ENCODE peak calls at places on chromosome 20, in seven cellular contexts. Q is K562, Y is H1, X is GM12891, K is HepG2, H is SK-N-SH, M is GM12878. L is an unnamed sample.

GRCh38 chr20:21862224-21862927 is 156.9 kb downstream of the PAX1 start:
- DNase-seq in H (no peak), X (no peak), M (no peak), Y (no peak), Q (no peak), K (no peak), L (no peak)

GRCh38 chr20:50188879-50189680 is 1.6 kb upstream of the CEBPB start:
- DNase-seq in H (no peak), Q (no peak), K (peak), Y (no peak), M (no peak), X (no peak), L (no peak)

GRCh38 chr20:13259921-13260320 is 38.8 kb downstream of the ISM1 start:
- DNase-seq in M (no peak), X (no peak), Y (no peak), Q (no peak), K (no peak), H (no peak), L (no peak)

GRCh38 chr20:35285806-35286076 is 1.2 kb upstream of the EIF6 start:
- DNase-seq in X (no peak), M (no peak), H (no peak), K (peak), Y (no peak), Q (peak), L (no peak)

GRCh38 chr20:50144362-50144761 is 9.2 kb downstream of the PEDS1 start:
- DNase-seq in Y (no peak), X (no peak), K (peak), H (no peak), Q (no peak), M (no peak), L (no peak)

GRCh38 chr20:62643521-62644043 is 1.3 kb downstream of the SLCO4A1 start:
- DNase-seq in Q (peak), H (no peak), K (no peak), M (no peak), Y (no peak), X (no peak), L (no peak)

GRCh38 chr20:625360-625932 is 15.3 kb upstream of the TCF15 start:
- DNase-seq in Q (peak), Y (no peak), H (no peak), X (no peak), K (no peak), M (no peak), L (no peak)

GRCh38 chr20:3135507-3136070 is 24.1 kb downstream of the FASTKD5 start:
- DNase-seq in H (no peak), Q (no peak), Y (no peak), M (no peak), X (no peak), K (no peak), L (no peak)

GRCh38 chr20:46025376-46025783 is 3.6 kb upstream of the SLC12A5 start:
- DNase-seq in K (no peak), X (no peak), H (peak), Y (no peak), Q (no peak), M (no peak), L (no peak)

GRCh38 chr20:46023148-46023484 is 5.9 kb upstream of the SLC12A5 start:
- DNase-seq in H (no peak), Y (no peak), M (no peak), Q (no peak), X (no peak), K (no peak), L (no peak)

GRCh38 chr20:46021361-46022359 is 7.4 kb upstream of the SLC12A5 start:
- DNase-seq in Y (peak), M (no peak), X (peak), K (peak), H (peak), Q (peak), L (peak)

GRCh38 chr20:46022411-46023147 is 6.4 kb upstream of the SLC12A5 start:
- DNase-seq in M (no peak), K (peak), H (peak), Y (no peak), X (peak), Q (peak), L (peak)

GRCh38 chr20:46023999-46024398 is 5.0 kb upstream of the SLC12A5 start:
- DNase-seq in Q (no peak), K (no peak), H (no peak), Y (no peak), M (no peak), X (no peak), L (no peak)
- TF ChIP-seq TAF1 in Q (no peak), K (no peak), H (no peak), Y (no peak), M (no peak), X (no peak), L (no peak)

DNA sequence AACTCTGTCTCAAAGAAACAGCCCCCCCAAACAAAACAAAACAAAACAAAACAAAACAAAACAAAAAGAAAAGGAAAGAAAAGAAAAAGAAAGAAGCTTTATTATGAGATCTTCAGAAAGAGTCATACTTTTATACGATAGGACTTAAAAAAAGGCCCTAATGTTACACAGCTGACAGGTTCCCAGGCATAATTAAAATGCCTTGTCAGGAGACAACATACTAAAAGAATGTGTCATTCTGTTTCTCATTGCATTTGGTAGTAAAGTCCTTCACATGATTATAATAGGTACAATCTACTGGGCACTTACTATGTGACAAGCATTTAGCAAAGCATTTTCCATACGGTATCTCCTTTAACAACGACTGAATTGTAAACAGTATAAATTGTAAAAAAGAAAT is 36.4 kb upstream of the RPN2 start:
- DNase-seq in Y (no peak), M (no peak), H (no peak), K (no peak), X (no peak), Q (no peak), L (no peak)
- TF ChIP-seq TAF1 in Y (no peak), M (no peak), H (no peak), K (no peak), X (no peak), Q (no peak), L (no peak)

GRCh38 chr20:56414842-56415765 is 3.0 kb downstream of the CASS4 start:
- DNase-seq in X (no peak), K (no peak), Y (no peak), M (no peak), H (no peak), Q (peak), L (no peak)
- TF ChIP-seq TAF1 in X (no peak), K (no peak), Y (no peak), M (no peak), H (no peak), Q (no peak), L (no peak)

GRCh38 chr20:32536861-32537656 is 48.1 kb downstream of the NOL4L start:
- DNase-seq in Q (peak), Y (no peak), X (peak), K (no peak), M (no peak), H (peak), L (peak)
- TF ChIP-seq TAF1 in Q (no peak), Y (no peak), X (no peak), K (no peak), M (no peak), H (no peak), L (no peak)